ENCODE peak calls at places on chromosome 14, in five cellular contexts. W is ovary, Y is SJSA1, X is IMR-90, F is psoas muscle. N is an unnamed sample.

GRCh38 chr14:72736348-72736747 is 157.6 kb downstream of the DPF3 start:
- DNase-seq in W (no peak), Y (peak; percentile 2), X (peak; percentile 83), F (no peak), N (no peak)

GRCh38 chr14:74616507-74616906 is 4.5 kb upstream of the LTBP2 start:
- DNase-seq in W (no peak), Y (peak; percentile 68), X (peak; percentile 91), F (peak; percentile 44), N (no peak)

GRCh38 chr14:95287176-95287754 is 32.4 kb downstream of the CLMN start:
- DNase-seq in W (no peak), Y (no peak), X (no peak), F (no peak), N (no peak)

GRCh38 chr14:54627718-54628345 is 60.9 kb downstream of the SAMD4A start:
- DNase-seq in W (no peak), Y (peak; percentile 74), X (peak; percentile 69), F (peak; percentile 70), N (peak; percentile 6)

GRCh38 chr14:65359503-65359902 is 53.0 kb upstream of the FUT8 start:
- DNase-seq in W (no peak), Y (no peak), X (peak; percentile 59), F (no peak), N (no peak)

GRCh38 chr14:70289138-70289537 is 70.3 kb downstream of the COX16 start:
- DNase-seq in W (no peak), Y (no peak), X (no peak), F (no peak), N (no peak)

GRCh38 chr14:104686624-104687517 is 2.5 kb upstream of the INF2 start:
- DNase-seq in W (peak; percentile 20), Y (no peak), X (no peak), F (peak; percentile 48), N (no peak)

GRCh38 chr14:35124127-35124526 is 1.8 kb downstream of the PRORP start:
- DNase-seq in W (no peak), Y (no peak), X (no peak), F (no peak), N (no peak)

GRCh38 chr14:105205718-105206208 is 24.7 kb upstream of the NUDT14 start:
- DNase-seq in W (no peak), Y (peak; percentile 8), X (no peak), F (no peak), N (no peak)

GRCh38 chr14:60628892-60629291 is 20.4 kb downstream of the SIX1 start:
- DNase-seq in W (no peak), Y (no peak), X (no peak), F (no peak), N (no peak)

GRCh38 chr14:68777644-68778043 is 15.2 kb downstream of the ZFP36L1 start:
- DNase-seq in W (no peak), Y (no peak), X (no peak), F (no peak), N (no peak)

GRCh38 chr14:63286071-63286470 is 32.7 kb downstream of the GPHB5 start:
- DNase-seq in W (no peak), Y (no peak), X (no peak), F (no peak), N (no peak)

GRCh38 chr14:33906968-33907367 is 43.9 kb downstream of the EGLN3 start:
- DNase-seq in W (no peak), Y (no peak), X (no peak), F (no peak), N (no peak)

GRCh38 chr14:73713206-73713803 is 879 bp downstream of the PNMA1 start:
- DNase-seq in W (no peak), Y (peak; percentile 16), X (no peak), F (no peak), N (no peak)

GRCh38 chr14:23121401-23121800 is 2.3 kb upstream of the CEBPE start:
- DNase-seq in W (peak; percentile 82), Y (no peak), X (peak; percentile 57), F (no peak), N (no peak)

GRCh38 chr14:34030864-34031263 is 80.0 kb upstream of the EGLN3 start:
- DNase-seq in W (peak; percentile 60), Y (no peak), X (peak; percentile 35), F (peak; percentile 53), N (peak; percentile 35)

GRCh38 chr14:74980746-74981661 is 21.7 kb upstream of the EIF2B2 start:
- DNase-seq in W (no peak), Y (peak; percentile 6), X (peak; percentile 19), F (peak; percentile 86), N (no peak)

GRCh38 chr14:87430810-87431209 is 562.2 kb downstream of the GALC start:
- DNase-seq in W (no peak), Y (peak; percentile 6), X (peak; percentile 75), F (no peak), N (no peak)

GRCh38 chr14:23009939-23010718 is at the start of gene C14orf93:
- DNase-seq in W (peak; percentile 80), Y (peak; percentile 75), X (peak; percentile 48), F (peak; percentile 92), N (peak; percentile 37)

GRCh38 chr14:92546347-92547053 is 32.9 kb downstream of the RIN3 start:
- DNase-seq in W (no peak), Y (peak; percentile 69), X (peak; percentile 82), F (no peak), N (no peak)

GRCh38 chr14:91367173-91368171 is 50.1 kb downstream of the CCDC88C start:
- DNase-seq in W (no peak), Y (no peak), X (peak; percentile 66), F (no peak), N (no peak)

GRCh38 chr14:52363001-52363704 is 49.0 kb downstream of the PTGER2 start:
- DNase-seq in W (no peak), Y (no peak), X (no peak), F (no peak), N (no peak)

GRCh38 chr14:23145794-23146422 is 26.9 kb upstream of the CEBPE start:
- DNase-seq in W (no peak), Y (no peak), X (no peak), F (no peak), N (no peak)

GRCh38 chr14:54129850-54130640 is 173.4 kb upstream of the BMP4 start:
- DNase-seq in W (no peak), Y (no peak), X (peak; percentile 52), F (no peak), N (no peak)

GRCh38 chr14:95956601-95957460 is 80.2 kb downstream of the TUNAR start:
- DNase-seq in W (no peak), Y (no peak), X (no peak), F (no peak), N (no peak)

GRCh38 chr14:76328457-76329137 is 47.3 kb upstream of the ESRRB start:
- DNase-seq in W (no peak), Y (no peak), X (no peak), F (no peak), N (no peak)

GRCh38 chr14:60220917-60221316 is 28.1 kb upstream of the PPM1A start:
- DNase-seq in W (no peak), Y (no peak), X (no peak), F (no peak), N (no peak)

GRCh38 chr14:94304243-94304642 is 11.2 kb upstream of the SERPINA10 start:
- DNase-seq in W (no peak), Y (no peak), X (no peak), F (no peak), N (no peak)

GRCh38 chr14:76655331-76655730 is 105.9 kb upstream of the VASH1 start:
- DNase-seq in W (no peak), Y (no peak), X (no peak), F (no peak), N (no peak)

DNA sequence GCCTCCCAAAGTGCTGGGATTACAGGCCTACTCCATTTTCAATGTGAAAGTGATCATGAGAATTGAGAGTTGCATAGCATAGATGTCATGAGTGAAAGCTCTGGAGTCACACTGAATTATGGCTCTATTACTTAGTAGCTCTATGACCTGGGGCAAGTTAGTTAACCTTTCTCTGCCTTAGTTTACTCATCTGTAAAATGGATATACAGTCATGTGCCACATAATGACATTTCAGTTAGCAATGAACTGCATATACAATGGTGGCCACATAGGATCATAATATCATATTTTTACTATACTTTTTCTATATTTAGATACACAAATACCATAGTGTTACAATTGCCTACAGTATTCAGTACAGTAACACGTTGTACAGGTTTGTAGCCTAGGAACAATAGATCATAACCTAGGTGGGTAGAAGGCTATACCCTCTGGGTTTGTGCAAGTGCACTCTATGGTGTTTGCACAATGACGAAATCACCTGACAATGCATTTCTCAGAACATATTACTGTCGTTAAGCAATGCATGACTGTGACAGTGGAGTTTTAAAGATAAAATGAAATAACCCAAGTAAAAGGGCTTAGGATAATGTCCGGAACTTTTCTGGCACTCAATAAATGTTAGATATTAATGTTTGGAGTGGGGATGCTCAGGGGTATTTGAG is 53.1 kb downstream of the ZFYVE26 start:
- DNase-seq in W (no peak), Y (no peak), X (no peak), F (no peak), N (no peak)
- H3K27ac ChIP-seq in W (no peak overlapping the region), Y (no peak overlapping the region), X (no peak overlapping the region), F (no peak overlapping the region), N (no peak overlapping the region)

DNA sequence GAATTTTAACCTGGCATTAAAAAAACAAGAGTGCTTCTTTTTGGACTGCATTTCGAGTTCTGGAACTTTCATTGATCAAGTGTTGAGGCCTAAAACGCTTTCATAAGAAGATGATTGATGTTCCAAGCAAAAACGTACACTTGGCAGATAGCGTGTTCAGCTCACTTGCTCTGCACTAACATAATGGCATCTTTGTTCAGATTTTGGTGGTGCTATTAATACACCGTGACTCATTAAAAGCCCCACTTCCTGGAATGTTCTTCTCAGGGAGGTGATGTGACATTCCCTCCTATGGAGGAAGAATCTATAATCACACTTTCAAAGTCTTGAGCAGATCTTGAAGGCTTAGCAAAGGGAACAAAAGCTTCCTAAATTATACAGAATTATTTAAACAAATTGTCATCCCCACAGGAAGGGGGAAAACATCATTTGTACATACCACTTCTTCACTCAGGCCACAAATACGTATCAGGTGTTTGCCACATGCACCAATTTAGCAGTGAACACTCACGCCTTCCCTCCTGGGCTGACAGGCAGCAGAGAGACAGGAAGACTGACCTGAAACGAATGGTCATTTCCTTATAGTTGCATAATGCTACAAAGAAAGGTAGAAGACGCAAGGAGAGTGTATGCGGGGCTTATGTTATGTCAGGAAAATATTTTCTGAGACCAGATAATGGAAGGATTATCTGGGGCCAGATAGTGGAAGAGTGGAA is 15.4 kb downstream of the HSP90AA1 start:
- DNase-seq in W (no peak), Y (peak; percentile 25), X (peak; percentile 81), F (no peak), N (no peak)
- H3K27ac ChIP-seq in W (no peak overlapping the region), Y (peak overlapping the region; percentile 43), X (peak overlapping the region; percentile 46), F (no peak overlapping the region), N (peak overlapping the region; percentile 92)

DNA sequence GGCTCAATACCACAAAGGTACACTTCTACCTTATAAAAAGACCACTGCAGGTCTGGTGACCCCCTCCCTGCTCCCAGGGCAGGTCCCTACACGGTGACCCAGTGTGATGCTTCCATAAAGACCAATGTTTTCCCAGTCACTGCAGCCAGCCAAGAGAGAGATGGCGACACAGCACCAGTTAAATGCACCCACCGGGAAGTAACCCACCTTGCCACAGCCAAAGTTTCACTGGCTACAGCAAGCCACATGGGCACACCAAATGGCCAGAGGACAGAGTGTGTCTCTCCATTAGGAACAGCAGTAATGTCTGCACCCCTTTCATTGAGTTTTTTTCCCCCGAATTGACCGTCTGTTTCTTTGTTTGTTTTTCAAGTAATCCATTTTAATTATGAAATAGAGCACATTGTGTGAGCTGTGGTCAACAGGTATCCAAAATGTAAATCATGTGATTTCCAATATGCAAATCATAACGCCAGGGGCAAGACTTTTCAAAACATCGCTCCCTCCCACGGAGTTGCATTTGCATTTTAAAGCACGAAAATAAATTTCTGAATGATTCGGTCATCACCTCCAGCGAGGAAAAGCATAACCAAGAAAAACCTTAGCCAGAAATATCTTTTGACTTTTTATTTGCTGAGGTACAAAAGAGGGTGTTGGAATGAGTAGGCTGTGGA is 48.9 kb upstream of the EML1 start:
- DNase-seq in W (no peak), Y (peak; percentile 92), X (peak; percentile 67), F (no peak), N (no peak)
- H3K27ac ChIP-seq in W (no peak overlapping the region), Y (peak overlapping the region; percentile 98), X (peak overlapping the region; percentile 86), F (no peak overlapping the region), N (no peak overlapping the region)

GRCh38 chr14:29236401-29236800 is 469.8 kb downstream of the FOXG1 start:
- DNase-seq in W (no peak), Y (no peak), X (no peak), F (no peak), N (no peak)
- H3K27ac ChIP-seq in W (no peak overlapping the region), Y (peak overlapping the region; percentile 78), X (no peak overlapping the region), F (no peak overlapping the region), N (peak overlapping the region; percentile 42)

N was measured in caudate nucleus.